ENCODE peak calls at places on chromosomes 16 and 17, in eight cellular contexts. E is stimulated activated CD4-positive, alpha-beta T cell treated with anti-CD3 and anti-CD28 coated beads, TNF-alpha, amount 100 ng/mL, for 48 hours; M is lung; C is transverse colon; J is adrenal gland; W is GM03348; O is anterior cingulate cortex; D is NAMALWA. S is an unnamed sample.

GRCh38 chr17:77045441-77046041 is 95.2 kb upstream of the SEC14L1 start:
- DNase-seq in E (no peak), M (no peak), C (no peak), J (peak), W (peak), O (no peak), D (no peak), S (no peak)

GRCh38 chr16:17364319-17365210 is 106.2 kb downstream of the XYLT1 start:
- DNase-seq in E (peak), M (no peak), C (no peak), J (no peak), W (peak), O (no peak), D (no peak), S (no peak)

GRCh38 chr16:85715169-85716015 is 26.6 kb upstream of the GINS2 start:
- DNase-seq in E (no peak), M (no peak), C (no peak), J (no peak), W (no peak), O (no peak), D (no peak), S (no peak)

GRCh38 chr16:19757026-19757425 is 39.0 kb downstream of the IQCK start:
- DNase-seq in E (no peak), M (no peak), C (no peak), J (no peak), W (no peak), O (no peak), D (no peak), S (no peak)

GRCh38 chr16:85253127-85253941 is 141.1 kb upstream of the CIBAR2 start:
- DNase-seq in E (peak), M (peak), C (peak), J (peak), W (peak), O (peak), D (peak), S (peak)

GRCh38 chr17:78379134-78379497 is 667 bp downstream of the PGS1 start:
- DNase-seq in E (no peak), M (peak), C (no peak), J (no peak), W (peak), O (no peak), D (no peak), S (no peak)

GRCh38 chr16:56849690-56850680 is 15.0 kb upstream of the SLC12A3 start:
- DNase-seq in E (no peak), M (no peak), C (no peak), J (no peak), W (no peak), O (no peak), D (no peak), S (no peak)

GRCh38 chr17:4236456-4236855 is 27.3 kb downstream of the ANKFY1 start:
- DNase-seq in E (no peak), M (no peak), C (no peak), J (no peak), W (no peak), O (no peak), D (no peak), S (no peak)

GRCh38 chr17:65191805-65192740 is 54.9 kb downstream of the RGS9 start:
- DNase-seq in E (no peak), M (no peak), C (no peak), J (peak), W (peak), O (no peak), D (no peak), S (no peak)

GRCh38 chr16:65489531-65490023 is 367.7 kb upstream of the CDH11 start:
- DNase-seq in E (no peak), M (no peak), C (no peak), J (no peak), W (peak), O (no peak), D (no peak), S (no peak)

GRCh38 chr17:82388922-82389283 is 17.3 kb downstream of the UTS2R start:
- DNase-seq in E (no peak), M (no peak), C (no peak), J (no peak), W (no peak), O (no peak), D (no peak), S (no peak)

GRCh38 chr17:40646791-40647548 is 648 bp downstream of the SMARCE1 start:
- DNase-seq in E (peak), M (peak), C (no peak), J (no peak), W (no peak), O (no peak), D (peak), S (peak)

GRCh38 chr17:17032131-17032692 is 10.0 kb upstream of the MPRIP start:
- DNase-seq in E (no peak), M (no peak), C (peak), J (peak), W (peak), O (peak), D (no peak), S (no peak)

GRCh38 chr16:86991679-86992078 is 325.5 kb downstream of the C16orf95 start:
- DNase-seq in E (no peak), M (no peak), C (no peak), J (no peak), W (no peak), O (no peak), D (no peak), S (no peak)

GRCh38 chr17:63960006-63960405 is 12.7 kb downstream of the SCN4A start:
- DNase-seq in E (no peak), M (no peak), C (no peak), J (no peak), W (no peak), O (no peak), D (no peak), S (no peak)

GRCh38 chr16:10749680-10750035 is 6.0 kb downstream of the NUBP1 start:
- DNase-seq in E (no peak), M (no peak), C (no peak), J (no peak), W (no peak), O (no peak), D (no peak), S (no peak)

GRCh38 chr16:55120408-55120807 is 189.7 kb downstream of the IRX5 start:
- DNase-seq in E (no peak), M (no peak), C (no peak), J (no peak), W (no peak), O (no peak), D (peak), S (no peak)

GRCh38 chr17:75260679-75261335 is 599 bp downstream of the GGA3 start:
- DNase-seq in E (no peak), M (no peak), C (no peak), J (no peak), W (no peak), O (no peak), D (peak), S (no peak)

GRCh38 chr16:88877564-88878289 is 11.3 kb upstream of the PABPN1L start:
- DNase-seq in E (no peak), M (no peak), C (no peak), J (no peak), W (no peak), O (no peak), D (no peak), S (no peak)

GRCh38 chr17:45687594-45687993 is 96.5 kb upstream of the CRHR1 start:
- DNase-seq in E (no peak), M (no peak), C (no peak), J (no peak), W (no peak), O (no peak), D (no peak), S (no peak)

GRCh38 chr16:57316390-57317017 is 32.0 kb upstream of the PLLP start:
- DNase-seq in E (no peak), M (no peak), C (no peak), J (peak), W (peak), O (no peak), D (no peak), S (no peak)

GRCh38 chr17:67208232-67208631 is 36.8 kb downstream of the HELZ start:
- DNase-seq in E (no peak), M (no peak), C (no peak), J (no peak), W (no peak), O (no peak), D (no peak), S (no peak)

GRCh38 chr17:225551-225950 is 44.1 kb upstream of the DOC2B start:
- DNase-seq in E (no peak), M (no peak), C (peak), J (no peak), W (no peak), O (no peak), D (no peak), S (no peak)

GRCh38 chr17:78667091-78667490 is 89.9 kb upstream of the DNAH17 start:
- DNase-seq in E (no peak), M (no peak), C (no peak), J (no peak), W (no peak), O (no peak), D (no peak), S (no peak)

GRCh38 chr16:12210925-12211869 is 234.7 kb downstream of the SNX29 start:
- DNase-seq in E (no peak), M (no peak), C (no peak), J (no peak), W (no peak), O (no peak), D (no peak), S (no peak)

GRCh38 chr17:64115043-64115698 is 14.8 kb downstream of the ERN1 start:
- DNase-seq in E (no peak), M (peak), C (no peak), J (no peak), W (peak), O (no peak), D (no peak), S (no peak)

GRCh38 chr17:78581304-78581703 is 4.1 kb upstream of the DNAH17 start:
- DNase-seq in E (no peak), M (no peak), C (no peak), J (no peak), W (no peak), O (no peak), D (no peak), S (no peak)

GRCh38 chr16:86120982-86121242 is 221.9 kb downstream of the IRF8 start:
- DNase-seq in E (no peak), M (no peak), C (no peak), J (no peak), W (no peak), O (no peak), D (no peak), S (peak)

GRCh38 chr17:2233441-2233947 is 70.1 kb downstream of the SMG6 start:
- DNase-seq in E (no peak), M (no peak), C (no peak), J (no peak), W (peak), O (no peak), D (no peak), S (peak)

GRCh38 chr17:38559880-38560230 is 45.9 kb downstream of the SRCIN1 start:
- DNase-seq in E (no peak), M (no peak), C (no peak), J (no peak), W (no peak), O (no peak), D (no peak), S (no peak)

GRCh38 chr16:30464078-30464477 is 8.5 kb upstream of the ITGAL start:
- DNase-seq in E (no peak), M (no peak), C (no peak), J (no peak), W (no peak), O (no peak), D (no peak), S (no peak)

GRCh38 chr16:84266451-84266850 is 26.6 kb upstream of the KCNG4 start:
- DNase-seq in E (peak), M (peak), C (peak), J (peak), W (peak), O (peak), D (peak), S (peak)

GRCh38 chr17:49576121-49576905 is 642 bp downstream of the NXPH3 start:
- DNase-seq in E (no peak), M (no peak), C (no peak), J (no peak), W (peak), O (peak), D (no peak), S (peak)

GRCh38 chr16:29816694-29817441 is 916 bp downstream of the PAGR1 start:
- DNase-seq in E (no peak), M (no peak), C (peak), J (peak), W (peak), O (peak), D (peak), S (peak)

GRCh38 chr17:75645501-75645888 is 12.3 kb downstream of the SMIM5 start:
- DNase-seq in E (no peak), M (peak), C (peak), J (no peak), W (no peak), O (no peak), D (no peak), S (no peak)

GRCh38 chr17:45168991-45169752 is 7.5 kb downstream of the HEXIM2 start:
- DNase-seq in E (no peak), M (no peak), C (no peak), J (no peak), W (no peak), O (no peak), D (no peak), S (no peak)

GRCh38 chr16:30658731-30659506 is 688 bp downstream of the FBRS start:
- DNase-seq in E (no peak), M (peak), C (no peak), J (peak), W (peak), O (peak), D (peak), S (peak)

GRCh38 chr16:881219-882097 is 80.9 kb upstream of the GNG13 start:
- DNase-seq in E (no peak), M (no peak), C (no peak), J (no peak), W (no peak), O (no peak), D (no peak), S (no peak)